ENCODE peak calls at places on chromosomes 13 and 19, in four cellular contexts. Z, A, E and H are unnamed samples.

GRCh38 chr19:16227837-16228636 is 30.3 kb downstream of the AP1M1 start:
- DNase-seq in E (no peak), Z (no peak), A (no peak), H (no peak)

GRCh38 chr13:99215466-99215865 is 14.8 kb downstream of the UBAC2 start:
- DNase-seq in E (no peak), A (no peak), Z (no peak), H (no peak)

GRCh38 chr19:5001547-5002131 is 32.7 kb downstream of the KDM4B start:
- DNase-seq in E (peak; percentile 43), Z (no peak), A (peak; percentile 65), H (no peak)

GRCh38 chr13:114311908-114312307 is 2.4 kb upstream of the CHAMP1 start:
- DNase-seq in E (no peak), Z (no peak), A (no peak), H (no peak)

GRCh38 chr13:83881917-83882625 is at the start of gene SLITRK1:
- DNase-seq in Z (no peak), A (peak; percentile 96), E (peak; percentile 60), H (peak; percentile 38)

GRCh38 chr19:35204799-35205732 is 23.5 kb downstream of the FAM187B start:
- DNase-seq in E (no peak), Z (no peak), A (no peak), H (no peak)

GRCh38 chr13:21063031-21063430 is 1.6 kb upstream of the LATS2 start:
- DNase-seq in Z (no peak), A (no peak), E (no peak), H (no peak)

GRCh38 chr19:14735915-14736314 is 42.4 kb downstream of the ADGRE2 start:
- DNase-seq in A (no peak), E (no peak), Z (no peak), H (no peak)

GRCh38 chr19:19539738-19540703 is 2.0 kb downstream of the CILP2 start:
- DNase-seq in A (no peak), E (no peak), Z (no peak), H (peak; percentile 36)

GRCh38 chr13:110881811-110882210 is 33.1 kb downstream of the ANKRD10 start:
- DNase-seq in E (no peak), A (no peak), Z (no peak), H (no peak)

GRCh38 chr13:41007359-41008118 is 11.6 kb downstream of the ELF1 start:
- DNase-seq in Z (no peak), A (no peak), E (no peak), H (no peak)

GRCh38 chr19:12052571-12053169 is at the start of gene ZNF878:
- DNase-seq in Z (peak; percentile 70), A (no peak), E (peak; percentile 44), H (peak; percentile 80)

GRCh38 chr19:39160889-39161672 is 35.5 kb downstream of the PAK4 start:
- DNase-seq in Z (no peak), A (no peak), E (no peak), H (no peak)

GRCh38 chr13:43629691-43630480 is 156.9 kb downstream of the ENOX1 start:
- DNase-seq in E (no peak), A (no peak), Z (no peak), H (no peak)
- TF ChIP-seq CTCF in E (no peak), A (no peak), Z (no peak), H (no peak)

DNA sequence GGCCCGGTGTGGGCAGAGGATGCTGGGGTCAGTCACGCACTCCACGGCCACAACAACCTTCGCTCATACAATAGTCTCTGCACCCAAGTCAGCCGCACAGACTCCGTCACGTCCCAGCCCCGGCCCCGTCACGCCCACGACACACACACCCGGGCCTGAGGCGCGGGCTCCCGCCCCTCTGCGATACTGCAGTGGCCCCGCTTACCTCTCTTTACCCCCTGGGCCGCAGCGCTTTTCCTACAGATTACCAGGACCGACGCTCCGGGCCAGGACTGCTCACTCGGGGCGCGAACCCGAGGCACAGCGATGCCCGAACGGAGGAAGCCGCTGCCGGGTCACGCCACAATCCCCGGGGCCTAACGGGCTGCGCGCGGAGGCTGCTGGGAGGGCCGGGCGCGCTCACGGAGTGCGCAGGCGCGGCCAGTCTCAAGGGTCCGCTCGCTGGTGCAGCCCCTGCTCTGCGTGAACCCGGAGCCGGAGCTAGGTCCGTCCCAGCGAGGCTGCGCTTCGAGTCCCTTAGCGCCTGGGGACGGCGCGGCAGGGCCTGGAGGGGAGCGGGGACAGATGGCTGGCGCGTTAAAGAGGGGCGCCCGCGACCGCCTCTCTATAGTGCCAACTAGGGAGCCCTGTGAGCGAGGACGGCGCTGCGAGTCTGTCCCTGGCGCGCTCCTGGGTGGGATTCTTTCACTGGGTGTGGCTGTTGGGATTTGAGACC is at the start of gene ZFP82:
- DNase-seq in Z (no peak), A (peak; percentile 89), E (peak; percentile 35), H (no peak)
- TF ChIP-seq CTCF in Z (no peak), A (no peak), E (no peak), H (no peak)

GRCh38 chr19:29263305-29264080 is 50.5 kb upstream of the UQCRFS1 start:
- DNase-seq in A (peak; percentile 77), E (no peak), Z (no peak), H (peak; percentile 61)
- TF ChIP-seq CTCF in A (peak; percentile 81), E (peak; percentile 65), Z (peak; percentile 54), H (no peak)

DNA sequence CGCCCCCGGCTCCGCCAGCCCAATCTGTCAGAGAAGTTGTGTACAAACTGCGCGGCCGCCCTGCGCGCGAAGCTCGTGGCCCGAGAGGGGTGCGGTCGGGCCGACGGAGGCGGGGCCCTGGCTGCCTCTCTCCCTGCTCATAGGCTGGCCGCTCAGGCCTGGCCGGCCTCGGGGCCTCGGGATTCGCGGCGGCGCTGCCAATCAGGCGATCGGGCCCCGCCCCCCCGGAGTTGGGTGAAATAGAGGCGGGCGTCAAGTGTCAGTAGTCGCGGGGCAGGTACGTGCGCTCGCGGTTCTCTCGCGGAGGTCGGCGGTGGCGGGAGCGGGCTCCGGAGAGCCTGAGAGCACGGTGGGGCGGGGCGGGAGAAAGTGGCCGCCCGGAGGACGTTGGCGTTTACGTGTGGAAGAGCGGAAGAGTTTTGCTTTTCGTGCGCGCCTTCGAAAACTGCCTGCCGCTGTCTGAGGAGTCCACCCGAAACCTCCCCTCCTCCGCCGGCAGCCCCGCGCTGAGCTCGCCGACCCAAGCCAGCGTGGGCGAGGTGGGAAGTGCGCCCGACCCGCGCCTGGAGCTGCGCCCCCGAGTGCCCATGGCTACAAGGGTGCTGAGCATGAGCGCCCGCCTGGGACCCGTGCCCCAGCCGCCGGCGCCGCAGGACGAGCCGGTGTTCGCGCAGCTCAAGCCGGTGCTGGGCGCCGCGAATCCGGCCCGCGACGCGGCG is at the start of gene KLF5:
- DNase-seq in A (peak; percentile 98), Z (peak; percentile 86), E (peak; percentile 81), H (peak; percentile 96)
- TF ChIP-seq CTCF in A (no peak), Z (no peak), E (no peak), H (no peak)

GRCh38 chr13:46964789-46965527 is 68.1 kb upstream of the HTR2A start:
- DNase-seq in A (no peak), Z (no peak), E (peak; percentile 12), H (no peak)

GRCh38 chr13:46963874-46964273 is 67.0 kb upstream of the HTR2A start:
- DNase-seq in Z (no peak), E (no peak), A (no peak), H (no peak)

GRCh38 chr13:46961719-46962118 is 64.9 kb upstream of the HTR2A start:
- DNase-seq in A (no peak), Z (no peak), E (peak; percentile 65), H (no peak)

GRCh38 chr13:46962286-46962941 is 65.6 kb upstream of the HTR2A start:
- DNase-seq in A (no peak), Z (no peak), E (no peak), H (no peak)
- TF ChIP-seq CTCF in A (no peak), Z (no peak), E (peak; percentile 39), H (no peak)

GRCh38 chr19:10984166-10984735 is 23.4 kb downstream of the SMARCA4 start:
- DNase-seq in Z (no peak), E (no peak), A (no peak), H (no peak)
- TF ChIP-seq CTCF in Z (no peak), E (no peak), A (no peak), H (no peak)

GRCh38 chr13:112689498-112690241 is at the start of gene ATP11A:
- DNase-seq in E (peak; percentile 60), Z (peak; percentile 65), A (peak; percentile 82), H (peak; percentile 71)
- TF ChIP-seq CTCF in E (no peak), Z (no peak), A (no peak), H (no peak)